ENCODE peak calls at places on chromosomes 13 and 19, in four cellular contexts. Z is germinal center, Y is SK-N-SH, J is mesothelial cell of epicardium. N is an unnamed sample.

GRCh38 chr19:33093420-33094210 is 12.6 kb downstream of the GPATCH1 start:
- DNase-seq in Z (no peak), Y (no peak), J (no peak), N (no peak)

GRCh38 chr13:111373486-111373885 is 53.0 kb downstream of the TEX29 start:
- DNase-seq in Z (no peak), Y (no peak), J (no peak), N (no peak)

GRCh38 chr19:13604902-13605586 is 98.8 kb upstream of the CACNA1A start:
- DNase-seq in Z (no peak), Y (no peak), J (no peak), N (no peak)

GRCh38 chr13:23921451-23921888 is 24.2 kb upstream of the C1QTNF9B start:
- DNase-seq in Z (no peak), Y (peak), J (no peak), N (no peak)

GRCh38 chr13:113746671-113747070 is 12.4 kb upstream of the TMEM255B start:
- DNase-seq in Z (no peak), Y (peak), J (no peak), N (no peak)

GRCh38 chr13:69389899-69390298 is 717.7 kb upstream of the ATXN8OS start:
- DNase-seq in Z (no peak), Y (no peak), J (no peak), N (no peak)

GRCh38 chr13:34941436-34941834 is 635 bp upstream of the NBEA start:
- DNase-seq in Z (no peak), Y (no peak), J (no peak), N (no peak)

GRCh38 chr13:49098198-49098597 is 121.9 kb upstream of the MLNR start:
- DNase-seq in Z (no peak), Y (peak), J (no peak), N (no peak)

GRCh38 chr13:42820450-42820849 is 39.1 kb downstream of the FAM216B start:
- DNase-seq in Z (no peak), Y (no peak), J (no peak), N (no peak)

GRCh38 chr13:19782049-19782726 is 557 bp downstream of the PSPC1 start:
- DNase-seq in Z (peak), Y (peak), J (peak), N (no peak)

GRCh38 chr13:30806784-30807183 is 71.4 kb downstream of the ALOX5AP start:
- DNase-seq in Z (no peak), Y (no peak), J (no peak), N (no peak)

GRCh38 chr13:100097821-100098220 is 8.9 kb downstream of the PCCA start:
- DNase-seq in Z (no peak), Y (no peak), J (no peak), N (no peak)

GRCh38 chr19:45238556-45238955 is 6.7 kb downstream of the EXOC3L2 start:
- DNase-seq in Z (no peak), Y (no peak), J (no peak), N (no peak)

GRCh38 chr19:43534811-43535761 is 2.1 kb downstream of the ZNF575 start:
- DNase-seq in Z (peak), Y (peak), J (peak), N (no peak)

GRCh38 chr13:106446011-106446410 is 89.5 kb downstream of the EFNB2 start:
- DNase-seq in Z (no peak), Y (no peak), J (no peak), N (no peak)

GRCh38 chr13:79937311-79938243 is 403.3 kb downstream of the SPRY2 start:
- DNase-seq in Z (no peak), Y (no peak), J (no peak), N (no peak)

GRCh38 chr13:27960362-27961226 is 8.5 kb downstream of the CDX2 start:
- DNase-seq in Z (no peak), Y (peak), J (no peak), N (no peak)

GRCh38 chr13:24505256-24505655 is 7.3 kb downstream of the PARP4 start:
- DNase-seq in Z (no peak), Y (no peak), J (no peak), N (no peak)

GRCh38 chr13:21735621-21736401 is 64.9 kb downstream of the FGF9 start:
- DNase-seq in Z (no peak), Y (no peak), J (no peak), N (no peak)

GRCh38 chr19:15188851-15189250 is 11.9 kb downstream of the NOTCH3 start:
- DNase-seq in Z (no peak), Y (no peak), J (no peak), N (no peak)

GRCh38 chr19:15330801-15331418 is 1.4 kb downstream of the BRD4 start:
- DNase-seq in Z (no peak), Y (peak), J (no peak), N (no peak)

GRCh38 chr13:80408270-80408669 is 67.3 kb upstream of the SPRY2 start:
- DNase-seq in Z (no peak), Y (no peak), J (no peak), N (no peak)

GRCh38 chr19:14198384-14199376 is 7.3 kb downstream of the ADGRL1 start:
- DNase-seq in Z (no peak), Y (peak), J (no peak), N (no peak)

GRCh38 chr19:6767357-6768235 is at the start of gene SH2D3A:
- DNase-seq in Z (peak), Y (peak), J (peak), N (peak)

GRCh38 chr13:110705356-110705825 is 525 bp downstream of the CARS2 start:
- DNase-seq in Z (no peak), Y (no peak), J (no peak), N (no peak)

GRCh38 chr19:45881909-45882528 is 3.9 kb downstream of the IRF2BP1 start:
- DNase-seq in Z (no peak), Y (peak), J (no peak), N (no peak)

GRCh38 chr13:99380921-99381645 is 73.9 kb upstream of the GPR183 start:
- DNase-seq in Z (no peak), Y (no peak), J (no peak), N (no peak)

GRCh38 chr13:57627663-57628062 is 3.9 kb upstream of the PCDH17 start:
- DNase-seq in Z (no peak), Y (peak), J (no peak), N (no peak)

GRCh38 chr13:60591348-60591747 is 194.3 kb downstream of the TDRD3 start:
- DNase-seq in Z (no peak), Y (no peak), J (no peak), N (no peak)

GRCh38 chr19:4063369-4064072 is 3.2 kb downstream of the ZBTB7A start:
- DNase-seq in Z (no peak), Y (no peak), J (no peak), N (no peak)

GRCh38 chr19:49690656-49691242 is at the start of gene CPT1C:
- DNase-seq in Z (peak), Y (peak), J (peak), N (peak)

GRCh38 chr13:52850396-52851152 is 2.1 kb upstream of the PCDH8 start:
- DNase-seq in Z (peak), Y (peak), J (peak), N (peak)

GRCh38 chr19:41886761-41887710 is 4.1 kb downstream of the ARHGEF1 start:
- DNase-seq in Z (peak), Y (no peak), J (no peak), N (no peak)

GRCh38 chr13:33250594-33250993 is 35.0 kb downstream of the STARD13 start:
- DNase-seq in Z (no peak), Y (no peak), J (no peak), N (no peak)

GRCh38 chr13:25630327-25630726 is 258.6 kb downstream of the ATP8A2 start:
- DNase-seq in Z (no peak), Y (no peak), J (no peak), N (peak)

GRCh38 chr19:38062959-38063786 is 156.2 kb downstream of the SIPA1L3 start:
- DNase-seq in Z (no peak), Y (peak), J (no peak), N (no peak)

GRCh38 chr19:8321760-8322637 is 703 bp downstream of the RPS28 start:
- DNase-seq in Z (no peak), Y (no peak), J (no peak), N (no peak)

GRCh38 chr13:23547000-23547590 is 23.1 kb upstream of the TNFRSF19 start:
- DNase-seq in Z (no peak), Y (no peak), J (peak), N (no peak)

GRCh38 chr19:10260141-10260584 is 8.1 kb downstream of the MRPL4 start:
- DNase-seq in Z (no peak), Y (no peak), J (no peak), N (no peak)